ENCODE peak calls at places on chromosomes 13 and 19, in six cellular contexts. U is adrenal gland; Q is body of pancreas; L is thoracic aorta; B is tibial nerve; S is CD8-positive, alpha-beta T cell. W is an unnamed sample.
A peak's percentile ranks its signal among the peaks of the same experiment; 100 is the strongest.

GRCh38 chr13:79776538-79776937 is 295.6 kb downstream of the NDFIP2 start:
- DNase-seq in U (no peak), Q (no peak), L (no peak), B (no peak), S (no peak), W (no peak)

GRCh38 chr13:99320693-99321481 is 13.7 kb upstream of the GPR183 start:
- DNase-seq in U (peak; percentile 25), Q (no peak), L (no peak), B (no peak), S (no peak), W (no peak)

GRCh38 chr13:37602743-37603381 is 4.3 kb upstream of the POSTN start:
- DNase-seq in U (no peak), Q (no peak), L (no peak), B (no peak), S (no peak), W (no peak)

GRCh38 chr13:32751340-32751739 is 165.1 kb downstream of the PDS5B start:
- DNase-seq in U (no peak), Q (no peak), L (no peak), B (no peak), S (no peak), W (no peak)

GRCh38 chr19:2049741-2050348 is 1.2 kb downstream of the MKNK2 start:
- DNase-seq in U (peak; percentile 92), Q (peak; percentile 95), L (no peak), B (peak; percentile 81), S (peak; percentile 81), W (peak; percentile 69)

GRCh38 chr13:20492641-20493040 is 33.0 kb downstream of the CRYL1 start:
- DNase-seq in U (no peak), Q (no peak), L (no peak), B (no peak), S (no peak), W (peak; percentile 62)

GRCh38 chr19:50688766-50689165 is 30.8 kb downstream of the SHANK1 start:
- DNase-seq in U (no peak), Q (no peak), L (no peak), B (no peak), S (no peak), W (no peak)

GRCh38 chr13:19960673-19961015 is 2.1 kb downstream of the ZMYM2 start:
- DNase-seq in U (no peak), Q (no peak), L (no peak), B (no peak), S (no peak), W (no peak)

GRCh38 chr19:1045247-1045603 is 5.3 kb downstream of the ABCA7 start:
- DNase-seq in U (no peak), Q (peak; percentile 50), L (no peak), B (no peak), S (no peak), W (peak; percentile 98)

GRCh38 chr13:51619614-51620013 is 35.4 kb downstream of the WDFY2 start:
- DNase-seq in U (no peak), Q (no peak), L (no peak), B (no peak), S (no peak), W (no peak)
- H3K4me1 ChIP-seq in U (peaks cover 22% of the 10 kb centered on the region), Q (peaks cover 32% of the 10 kb centered on the region), L (peaks cover 34% of the 10 kb centered on the region), B (peaks cover 52% of the 10 kb centered on the region), S (no peaks in the 10 kb centered on the region), W (peaks cover 55% of the 10 kb centered on the region)

GRCh38 chr19:13169769-13170168 is 19.6 kb downstream of the IER2 start:
- DNase-seq in U (peak; percentile 79), Q (peak; percentile 42), L (no peak), B (no peak), S (no peak), W (no peak)
- H3K4me1 ChIP-seq in U (peaks cover 12% of the 10 kb centered on the region), Q (peaks cover 48% of the 10 kb centered on the region), L (peaks cover 34% of the 10 kb centered on the region), B (peaks cover 40% of the 10 kb centered on the region), S (peaks cover 90% of the 10 kb centered on the region), W (peaks cover 45% of the 10 kb centered on the region)

DNA sequence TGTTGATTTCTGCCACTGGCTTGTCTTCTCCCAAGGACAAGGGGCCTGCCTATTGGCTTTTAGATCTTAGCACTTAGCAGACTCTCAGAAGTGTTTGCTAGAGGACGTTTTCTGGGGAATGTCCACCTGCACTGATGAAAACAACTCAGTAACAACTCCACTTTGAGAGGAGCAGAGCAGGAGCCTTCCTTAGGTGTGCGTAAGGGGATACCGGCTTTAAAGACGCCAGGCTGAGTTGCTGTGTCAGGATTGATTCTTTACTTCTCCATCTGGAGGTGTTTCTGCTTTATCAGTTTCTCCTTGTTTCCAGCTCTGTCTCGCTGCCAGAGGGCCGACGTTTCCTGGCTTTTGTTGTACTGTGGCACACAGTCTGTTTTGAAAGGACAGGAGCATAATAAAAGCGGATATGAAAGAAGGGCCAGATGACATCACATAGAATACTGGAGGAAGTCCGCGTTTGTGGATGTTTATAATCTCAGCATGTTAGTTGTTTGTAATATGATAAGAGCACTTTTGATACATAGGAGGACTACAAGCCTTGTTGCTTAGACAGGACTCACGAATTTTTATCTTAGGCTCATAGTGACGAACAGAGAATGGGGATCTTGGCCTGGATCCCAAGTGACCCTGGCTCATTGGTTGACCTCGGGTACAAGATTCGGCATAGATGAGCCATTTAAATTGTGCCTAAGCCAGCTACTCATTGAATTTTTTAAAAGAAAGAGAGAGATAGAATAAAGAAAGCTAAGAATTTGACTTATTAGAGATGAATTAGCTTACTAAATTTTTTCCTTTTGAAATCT is 34.6 kb downstream of the COL4A2 start:
- DNase-seq in U (peak; percentile 76), Q (peak; percentile 29), L (no peak), B (no peak), S (no peak), W (no peak)
- H3K4me1 ChIP-seq in U (peaks cover 15% of the 10 kb centered on the region), Q (peaks cover 19% of the 10 kb centered on the region), L (peaks cover 55% of the 10 kb centered on the region), B (peaks cover 98% of the 10 kb centered on the region), S (peaks cover 22% of the 10 kb centered on the region), W (peaks cover 30% of the 10 kb centered on the region)

DNA sequence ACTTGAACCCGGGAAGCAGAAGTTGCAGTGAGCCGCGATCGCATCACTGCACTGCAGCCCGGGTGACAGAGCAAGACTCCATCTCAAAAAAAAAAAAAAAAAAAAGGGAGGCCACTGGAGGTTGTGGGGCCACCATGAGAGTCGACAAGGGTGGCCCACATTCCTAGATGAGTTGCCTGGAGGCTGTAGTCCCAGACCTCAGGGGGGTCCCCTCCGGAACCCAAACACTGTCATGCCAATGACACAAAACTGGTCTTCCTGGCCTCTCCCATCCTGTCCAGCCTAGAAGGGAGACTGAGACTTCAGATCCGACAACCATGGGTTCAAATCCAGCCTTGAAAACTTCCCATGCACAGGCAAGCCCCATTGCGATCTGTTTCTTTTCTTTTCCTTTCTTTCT is 14.7 kb downstream of the SPC24 start:
- DNase-seq in U (no peak), Q (no peak), L (no peak), B (no peak), S (no peak), W (no peak)
- H3K4me1 ChIP-seq in U (peaks cover 48% of the 10 kb centered on the region), Q (peaks cover 63% of the 10 kb centered on the region), L (peaks cover 38% of the 10 kb centered on the region), B (peaks cover 80% of the 10 kb centered on the region), S (peaks cover 23% of the 10 kb centered on the region), W (peaks cover 39% of the 10 kb centered on the region)

GRCh38 chr19:18841400-18841799 is 9.6 kb downstream of the UPF1 start:
- DNase-seq in U (no peak), Q (no peak), L (no peak), B (no peak), S (peak; percentile 47), W (no peak)

GRCh38 chr19:18842166-18842565 is 10.4 kb downstream of the UPF1 start:
- DNase-seq in U (no peak), Q (no peak), L (no peak), B (no peak), S (no peak), W (no peak)

GRCh38 chr19:18843960-18844359 is 12.2 kb downstream of the UPF1 start:
- DNase-seq in U (no peak), Q (no peak), L (no peak), B (no peak), S (no peak), W (no peak)

GRCh38 chr19:18839465-18840287 is 7.9 kb downstream of the UPF1 start:
- DNase-seq in U (peak; percentile 55), Q (peak; percentile 56), L (no peak), B (no peak), S (no peak), W (peak; percentile 43)

GRCh38 chr19:18840288-18841260 is 8.8 kb downstream of the UPF1 start:
- DNase-seq in U (no peak), Q (no peak), L (no peak), B (no peak), S (no peak), W (no peak)
- H3K4me1 ChIP-seq in U (peaks cover 30% of the 10 kb centered on the region), Q (peaks cover 99% of the 10 kb centered on the region), L (peaks cover 27% of the 10 kb centered on the region), B (peaks cover 98% of the 10 kb centered on the region), S (peaks cover 89% of the 10 kb centered on the region), W (peaks cover 16% of the 10 kb centered on the region)

GRCh38 chr13:106560791-106561190 is 7.1 kb downstream of the ARGLU1 start:
- DNase-seq in U (no peak), Q (no peak), L (no peak), B (no peak), S (no peak), W (no peak)
- H3K4me1 ChIP-seq in U (peaks cover 8% of the 10 kb centered on the region), Q (peaks cover 51% of the 10 kb centered on the region), L (peaks cover 49% of the 10 kb centered on the region), B (peaks cover 84% of the 10 kb centered on the region), S (peaks cover 39% of the 10 kb centered on the region), W (peaks cover 42% of the 10 kb centered on the region)

DNA sequence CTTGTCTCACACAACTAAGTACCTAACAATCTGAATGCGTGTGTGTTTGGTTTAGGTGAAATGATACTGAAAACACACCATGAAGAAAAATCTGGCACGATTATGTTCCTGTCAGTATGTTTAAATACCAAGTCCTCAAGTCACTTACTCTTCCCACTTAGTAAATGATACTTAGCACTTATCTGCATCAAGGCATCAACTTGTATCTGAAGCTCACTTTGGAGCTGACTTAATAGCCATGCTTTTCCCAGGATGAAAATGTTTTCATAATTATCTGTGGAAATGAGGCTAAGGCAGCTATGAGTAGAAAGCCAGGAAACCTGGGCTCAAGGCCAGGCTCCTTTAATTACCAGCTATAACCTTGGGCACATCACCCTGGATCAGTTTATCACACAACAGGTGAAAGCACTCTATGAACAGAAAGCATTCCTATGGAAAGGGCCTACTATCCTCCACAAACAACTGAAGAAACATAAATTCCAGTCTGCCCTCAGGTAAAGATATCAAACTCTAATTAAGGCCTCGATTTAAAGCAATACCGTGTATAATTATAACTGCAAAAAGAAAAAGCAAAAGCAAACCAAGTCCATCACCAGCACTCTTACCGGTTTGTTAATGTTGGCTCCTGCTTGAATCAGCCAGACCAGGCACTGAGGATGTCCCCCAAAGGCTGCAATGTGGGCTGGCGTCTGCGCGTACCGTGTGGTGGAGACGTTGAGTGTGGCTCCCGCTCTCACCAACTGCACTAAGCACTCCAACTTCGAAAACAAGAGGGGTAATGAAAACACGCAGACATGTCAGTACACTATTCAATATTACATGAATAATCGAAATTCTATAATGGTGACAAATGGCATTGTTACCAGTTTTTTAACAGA is 4.6 kb downstream of the ANKRD10 start:
- DNase-seq in U (peak; percentile 36), Q (peak; percentile 63), L (no peak), B (no peak), S (no peak), W (no peak)
- H3K4me1 ChIP-seq in U (peaks cover 19% of the 10 kb centered on the region), Q (peaks cover 73% of the 10 kb centered on the region), L (peaks cover 24% of the 10 kb centered on the region), B (peaks cover 79% of the 10 kb centered on the region), S (peaks cover 27% of the 10 kb centered on the region), W (peaks cover 58% of the 10 kb centered on the region)